ENCODE peak calls at places on chromosomes 16 and 17, in four cellular contexts. L is GM23248, C is PC-9, H is neural progenitor cell. Q is an unnamed sample.

GRCh38 chr17:8122391-8122922 is 1.4 kb downstream of the HES7 start:
- DNase-seq in H (peak), C (no peak), L (peak), Q (peak)

GRCh38 chr17:10821062-10821461 is 16.8 kb downstream of the PIRT start:
- DNase-seq in C (no peak), L (no peak), H (no peak), Q (no peak)

GRCh38 chr16:3642397-3643094 is 11.9 kb upstream of the DNASE1 start:
- DNase-seq in L (no peak), C (peak), H (no peak), Q (no peak)

GRCh38 chr17:40312131-40312731 is 3.3 kb downstream of the RARA start:
- DNase-seq in C (peak), H (no peak), L (no peak), Q (no peak)

GRCh38 chr17:19578545-19578944 is 44.9 kb downstream of the SLC47A1 start:
- DNase-seq in L (peak), H (peak), C (no peak), Q (no peak)

GRCh38 chr17:70084476-70084875 is 9.5 kb downstream of the KCNJ16 start:
- DNase-seq in C (no peak), H (peak), L (peak), Q (peak)

GRCh38 chr17:81961087-81961514 is at the start of gene NOTUM:
- DNase-seq in C (no peak), L (peak), H (peak), Q (peak)

GRCh38 chr16:25905810-25906209 is 214.1 kb downstream of the HS3ST4 start:
- DNase-seq in L (no peak), C (no peak), H (no peak), Q (no peak)

GRCh38 chr17:18070861-18071340 is 16.8 kb upstream of the DRG2 start:
- DNase-seq in L (peak), H (peak), C (no peak), Q (peak)

GRCh38 chr17:34669511-34669910 is 90.1 kb downstream of the TMEM132E start:
- DNase-seq in H (no peak), C (no peak), L (no peak), Q (no peak)

GRCh38 chr16:88638323-88639230 is at the start of gene IL17C:
- DNase-seq in L (no peak), C (peak), H (no peak), Q (no peak)

GRCh38 chr16:78882150-78882549 is 718.4 kb downstream of the MAF start:
- DNase-seq in L (no peak), H (no peak), C (no peak), Q (no peak)

GRCh38 chr16:78878570-78878969 is 722.0 kb downstream of the MAF start:
- DNase-seq in H (no peak), C (no peak), L (no peak), Q (no peak)

GRCh38 chr16:78879046-78879445 is 721.5 kb downstream of the MAF start:
- DNase-seq in L (no peak), C (no peak), H (no peak), Q (no peak)

GRCh38 chr16:78882751-78883150 is 717.8 kb downstream of the MAF start:
- DNase-seq in C (no peak), H (no peak), L (no peak), Q (no peak)

DNA sequence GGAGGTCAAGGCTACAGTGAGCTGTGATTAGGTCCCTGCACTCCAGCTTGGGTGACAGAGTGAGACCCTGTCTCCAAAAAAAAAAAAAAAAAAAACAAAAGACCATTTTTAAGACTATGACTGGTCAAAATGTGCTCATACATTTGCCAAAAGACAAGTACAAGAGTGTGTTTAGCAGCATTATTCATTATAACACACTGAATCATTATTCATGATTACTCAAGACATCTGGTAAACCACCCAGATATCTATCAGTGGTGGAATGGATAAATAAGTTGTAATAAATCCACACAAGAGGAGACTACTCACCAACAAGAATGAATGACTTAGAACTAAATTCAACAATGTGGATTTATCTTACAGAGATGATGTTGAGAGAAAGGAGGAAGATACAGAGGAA is 716.3 kb downstream of the MAF start:
- DNase-seq in H (no peak), C (no peak), L (no peak), Q (no peak)
- TF ChIP-seq EZH2 in H (no peak), C (no peak), L (no peak), Q (no peak)

GRCh38 chr17:49994085-49995054 is 654 bp downstream of the DLX3 start:
- DNase-seq in L (peak), H (peak), C (peak), Q (no peak)
- TF ChIP-seq EZH2 in L (peak), H (peak), C (peak), Q (peak)

GRCh38 chr16:86495756-86496261 is 14.5 kb upstream of the FOXF1 start:
- DNase-seq in C (no peak), L (no peak), H (peak), Q (no peak)

GRCh38 chr16:86497551-86498021 is 12.7 kb upstream of the FOXF1 start:
- DNase-seq in L (no peak), C (no peak), H (peak), Q (no peak)

GRCh38 chr16:86495357-86495701 is 15.0 kb upstream of the FOXF1 start:
- DNase-seq in L (no peak), H (no peak), C (no peak), Q (no peak)

GRCh38 chr16:86496929-86497381 is 13.4 kb upstream of the FOXF1 start:
- DNase-seq in C (no peak), L (no peak), H (peak), Q (no peak)

GRCh38 chr16:86496262-86496928 is 13.9 kb upstream of the FOXF1 start:
- DNase-seq in L (no peak), C (no peak), H (peak), Q (no peak)
- TF ChIP-seq EZH2 in L (no peak), C (no peak), H (peak), Q (no peak)

GRCh38 chr17:73140531-73140930 is 24.3 kb upstream of the SSTR2 start:
- DNase-seq in C (no peak), H (no peak), L (no peak), Q (no peak)
- TF ChIP-seq EZH2 in C (no peak), H (no peak), L (no peak), Q (no peak)

GRCh38 chr17:74860229-74860998 is 729 bp upstream of the GRIN2C start:
- DNase-seq in L (no peak), H (peak), C (no peak), Q (no peak)

GRCh38 chr17:74860999-74861553 is 1.4 kb upstream of the GRIN2C start:
- DNase-seq in C (no peak), L (no peak), H (peak), Q (no peak)

GRCh38 chr17:74859439-74860228 is at the start of gene GRIN2C:
- DNase-seq in H (peak), L (no peak), C (no peak), Q (no peak)

GRCh38 chr17:74856113-74856512 is 3.6 kb downstream of the GRIN2C start:
- DNase-seq in C (no peak), H (no peak), L (no peak), Q (no peak)

GRCh38 chr17:74858672-74859438 is 830 bp downstream of the GRIN2C start:
- DNase-seq in C (no peak), H (no peak), L (no peak), Q (no peak)
- TF ChIP-seq EZH2 in C (no peak), H (no peak), L (peak), Q (peak)

DNA sequence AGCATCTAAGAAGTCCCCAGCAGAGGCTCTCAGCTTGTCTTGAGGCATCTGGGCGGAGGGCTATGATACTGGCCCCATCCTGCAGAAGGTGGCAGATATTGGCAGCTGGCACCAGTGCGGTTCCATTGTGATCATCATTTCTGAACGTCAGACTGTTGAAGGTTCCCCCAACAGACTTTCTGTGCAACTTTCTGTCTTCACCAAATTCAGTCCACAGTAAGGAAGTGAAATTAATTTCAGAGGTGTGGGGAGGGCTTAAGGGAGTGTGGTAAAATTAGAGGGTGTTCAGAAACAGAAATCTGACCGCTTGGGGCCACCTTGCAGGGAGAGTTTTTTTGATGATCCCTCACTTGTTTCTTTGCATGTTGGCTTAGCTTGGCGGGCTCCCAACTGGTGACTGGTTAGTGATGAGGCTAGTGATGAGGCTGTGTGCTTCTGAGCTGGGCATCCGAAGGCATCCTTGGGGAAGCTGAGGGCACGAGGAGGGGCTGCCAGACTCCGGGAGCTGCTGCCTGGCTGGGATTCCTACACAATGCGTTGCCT is at the start of gene CIITA:
- DNase-seq in L (peak), H (no peak), C (peak), Q (peak)
- TF ChIP-seq EZH2 in L (no peak), H (no peak), C (no peak), Q (no peak)

GRCh38 chr17:37742762-37743611 is 1.9 kb downstream of the HNF1B start:
- DNase-seq in H (peak), L (peak), C (peak), Q (no peak)

GRCh38 chr17:37741334-37742113 is 3.3 kb downstream of the HNF1B start:
- DNase-seq in C (no peak), H (no peak), L (no peak), Q (peak)

GRCh38 chr17:37740861-37741260 is 4.0 kb downstream of the HNF1B start:
- DNase-seq in H (no peak), L (no peak), C (no peak), Q (no peak)

GRCh38 chr17:37743612-37743874 is 1.3 kb downstream of the HNF1B start:
- DNase-seq in L (no peak), H (peak), C (no peak), Q (no peak)

DNA sequence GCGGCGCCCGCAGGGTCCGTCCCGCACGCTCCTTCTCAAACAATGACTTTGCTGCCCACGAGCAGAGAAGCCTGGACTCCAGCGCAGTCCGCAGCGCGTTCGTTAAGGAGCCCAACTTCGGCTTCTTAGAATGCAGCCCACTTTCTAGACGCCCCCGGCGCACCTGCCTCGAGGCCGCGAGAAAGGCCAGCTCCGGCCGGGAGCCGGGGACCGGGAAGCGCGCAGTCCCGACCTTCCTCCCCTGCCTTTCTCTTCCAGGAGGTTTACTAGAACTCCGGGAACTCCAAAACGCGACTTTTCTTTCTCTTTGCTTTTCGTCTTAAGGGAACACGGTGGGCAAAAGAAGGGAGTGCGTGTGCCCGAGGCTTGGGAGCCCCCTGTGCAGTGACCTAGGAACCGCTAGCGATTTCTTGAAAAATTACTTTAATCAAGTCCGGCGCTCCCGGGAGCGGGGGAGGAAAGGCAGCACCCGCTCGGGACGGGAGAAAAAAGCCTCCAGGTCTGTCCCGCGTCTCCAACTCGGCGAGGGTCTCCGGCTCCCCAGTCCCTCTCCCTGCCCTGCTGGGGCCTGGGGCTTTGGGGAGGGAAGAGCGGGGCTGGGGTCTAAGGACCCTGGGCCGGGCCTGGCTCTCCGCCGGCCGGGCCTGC is 2.6 kb downstream of the HNF1B start:
- DNase-seq in H (peak), C (peak), L (peak), Q (peak)
- TF ChIP-seq EZH2 in H (peak), C (peak), L (peak), Q (peak)

GRCh38 chr17:58641937-58642336 is 49.9 kb downstream of the TEX14 start:
- DNase-seq in C (no peak), H (no peak), L (peak), Q (peak)
- TF ChIP-seq EZH2 in C (no peak), H (no peak), L (no peak), Q (no peak)

Q was measured in fibroblast of lung.